ENCODE peak calls at places on chromosomes 11 and 22, in five cellular contexts. One of them, this sample, is unnamed.

GRCh38 chr22:37274380-37274862 is 7.9 kb upstream of the CYTH4 start:
- DNase-seq in colonic mucosa: peak; percentile 36
- DNase-seq in psoas muscle: peak; percentile 69
- DNase-seq in AG04449: no peak
- DNase-seq in kidney epithelial cell: no peak
- DNase-seq in this sample: no peak

GRCh38 chr11:68090706-68091105 is 30.5 kb downstream of the CHKA start:
- DNase-seq in colonic mucosa: peak; percentile 61
- DNase-seq in psoas muscle: no peak
- DNase-seq in AG04449: no peak
- DNase-seq in kidney epithelial cell: no peak
- DNase-seq in this sample: no peak

GRCh38 chr11:47923667-47924066 is 56.7 kb upstream of the PTPRJ start:
- DNase-seq in colonic mucosa: no peak
- DNase-seq in psoas muscle: peak; percentile 62
- DNase-seq in AG04449: no peak
- DNase-seq in kidney epithelial cell: no peak
- DNase-seq in this sample: no peak

GRCh38 chr11:85803920-85804319 is 7.0 kb downstream of the SYTL2 start:
- DNase-seq in colonic mucosa: no peak
- DNase-seq in psoas muscle: no peak
- DNase-seq in AG04449: no peak
- DNase-seq in kidney epithelial cell: no peak
- DNase-seq in this sample: no peak

GRCh38 chr11:26626346-26626745 is 54.3 kb upstream of the MUC15 start:
- DNase-seq in colonic mucosa: no peak
- DNase-seq in psoas muscle: no peak
- DNase-seq in AG04449: no peak
- DNase-seq in kidney epithelial cell: no peak
- DNase-seq in this sample: no peak

GRCh38 chr11:1735271-1735670 is 15.1 kb downstream of the IFITM10 start:
- DNase-seq in colonic mucosa: no peak
- DNase-seq in psoas muscle: no peak
- DNase-seq in AG04449: no peak
- DNase-seq in kidney epithelial cell: no peak
- DNase-seq in this sample: no peak

GRCh38 chr11:68043349-68044144 is 4.7 kb downstream of the TCIRG1 start:
- DNase-seq in colonic mucosa: no peak
- DNase-seq in psoas muscle: peak; percentile 63
- DNase-seq in AG04449: no peak
- DNase-seq in kidney epithelial cell: no peak
- DNase-seq in this sample: no peak

GRCh38 chr11:60855726-60856633 is at the start of gene PTGDR2:
- DNase-seq in colonic mucosa: peak; percentile 47
- DNase-seq in psoas muscle: peak; percentile 39
- DNase-seq in AG04449: no peak
- DNase-seq in kidney epithelial cell: no peak
- DNase-seq in this sample: no peak

GRCh38 chr11:18611196-18611595 is 11.6 kb downstream of the MISFA start:
- DNase-seq in colonic mucosa: no peak
- DNase-seq in psoas muscle: no peak
- DNase-seq in AG04449: no peak
- DNase-seq in kidney epithelial cell: no peak
- DNase-seq in this sample: no peak

GRCh38 chr11:59255281-59255680 is 42.6 kb upstream of the MPEG1 start:
- DNase-seq in colonic mucosa: no peak
- DNase-seq in psoas muscle: no peak
- DNase-seq in AG04449: no peak
- DNase-seq in kidney epithelial cell: no peak
- DNase-seq in this sample: no peak

GRCh38 chr11:122139595-122139866 is 23.5 kb upstream of the BLID start:
- DNase-seq in colonic mucosa: no peak
- DNase-seq in psoas muscle: no peak
- DNase-seq in AG04449: no peak
- DNase-seq in kidney epithelial cell: no peak
- DNase-seq in this sample: no peak

GRCh38 chr11:31802609-31802989 is 8.5 kb downstream of the PAX6 start:
- DNase-seq in colonic mucosa: no peak
- DNase-seq in psoas muscle: no peak
- DNase-seq in AG04449: no peak
- DNase-seq in kidney epithelial cell: no peak
- DNase-seq in this sample: no peak

GRCh38 chr11:102332611-102332994 is 14.4 kb upstream of the BIRC2 start:
- DNase-seq in colonic mucosa: no peak
- DNase-seq in psoas muscle: no peak
- DNase-seq in AG04449: no peak
- DNase-seq in kidney epithelial cell: no peak
- DNase-seq in this sample: no peak

GRCh38 chr22:19962909-19963806 is 21.5 kb upstream of the TXNRD2 start:
- DNase-seq in colonic mucosa: peak; percentile 96
- DNase-seq in psoas muscle: peak; percentile 46
- DNase-seq in AG04449: no peak
- DNase-seq in kidney epithelial cell: no peak
- DNase-seq in this sample: no peak

GRCh38 chr22:35561796-35562526 is 21.3 kb downstream of the RASD2 start:
- DNase-seq in colonic mucosa: no peak
- DNase-seq in psoas muscle: no peak
- DNase-seq in AG04449: no peak
- DNase-seq in kidney epithelial cell: peak; percentile 65
- DNase-seq in this sample: no peak

GRCh38 chr22:27312567-27313507 is 488.7 kb downstream of the MN1 start:
- DNase-seq in colonic mucosa: peak; percentile 19
- DNase-seq in psoas muscle: no peak
- DNase-seq in AG04449: no peak
- DNase-seq in kidney epithelial cell: no peak
- DNase-seq in this sample: no peak

GRCh38 chr22:20979243-20979809 is 2.8 kb upstream of the LZTR1 start:
- DNase-seq in colonic mucosa: peak; percentile 89
- DNase-seq in psoas muscle: peak; percentile 82
- DNase-seq in AG04449: no peak
- DNase-seq in kidney epithelial cell: peak; percentile 49
- DNase-seq in this sample: no peak

GRCh38 chr22:22418163-22418549 is 90.4 kb downstream of the ZNF280B start:
- DNase-seq in colonic mucosa: no peak
- DNase-seq in psoas muscle: no peak
- DNase-seq in AG04449: no peak
- DNase-seq in kidney epithelial cell: no peak
- DNase-seq in this sample: no peak

GRCh38 chr11:116164843-116165242 is 607.9 kb downstream of the BUD13 start:
- DNase-seq in colonic mucosa: no peak
- DNase-seq in psoas muscle: no peak
- DNase-seq in AG04449: no peak
- DNase-seq in kidney epithelial cell: no peak
- DNase-seq in this sample: no peak

GRCh38 chr11:93487032-93487483 is 56.1 kb downstream of the SMCO4 start:
- DNase-seq in colonic mucosa: no peak
- DNase-seq in psoas muscle: no peak
- DNase-seq in AG04449: no peak
- DNase-seq in kidney epithelial cell: no peak
- DNase-seq in this sample: no peak

GRCh38 chr22:35938226-35938625 is 90.4 kb downstream of the RBFOX2 start:
- DNase-seq in colonic mucosa: no peak
- DNase-seq in psoas muscle: no peak
- DNase-seq in AG04449: no peak
- DNase-seq in kidney epithelial cell: no peak
- DNase-seq in this sample: peak; percentile 25

DNA sequence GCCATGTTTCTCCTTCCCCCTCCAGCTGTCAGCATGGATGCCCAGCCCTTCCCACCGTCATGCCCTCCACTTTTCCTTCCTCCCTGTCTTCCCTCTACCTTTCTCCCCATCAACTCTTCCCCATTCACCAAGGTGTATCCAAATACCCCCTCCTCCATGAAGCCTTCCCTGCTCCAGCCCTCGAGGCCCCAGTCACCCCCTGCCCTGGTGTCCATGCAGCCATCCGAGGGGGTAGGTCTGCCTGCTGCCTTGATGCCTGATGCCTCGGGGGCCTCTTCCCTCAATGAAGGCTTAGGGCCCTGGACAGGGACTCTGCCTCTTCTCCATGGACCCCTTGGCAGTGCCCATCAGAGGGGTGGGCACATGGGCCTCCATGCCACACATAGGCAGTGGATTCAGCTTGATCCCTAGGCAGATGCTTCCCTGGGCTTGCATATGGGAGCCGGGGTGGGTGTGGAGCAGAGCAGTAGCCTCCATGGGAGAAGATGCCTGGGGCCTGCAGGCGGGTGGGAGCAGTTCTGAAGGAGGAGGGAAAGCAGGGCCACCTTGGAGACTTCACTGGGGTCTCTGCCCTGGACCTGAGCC is 795.8 kb downstream of the BRD1 start:
- DNase-seq in colonic mucosa: no peak
- DNase-seq in psoas muscle: peak; percentile 19
- DNase-seq in AG04449: no peak
- DNase-seq in kidney epithelial cell: no peak
- DNase-seq in this sample: no peak
- H3K4me3 ChIP-seq in colonic mucosa: no peak overlapping the region
- H3K4me3 ChIP-seq in psoas muscle: no peak overlapping the region
- H3K4me3 ChIP-seq in AG04449: no peak overlapping the region
- H3K4me3 ChIP-seq in kidney epithelial cell: no peak overlapping the region
- H3K4me3 ChIP-seq in this sample: no peak overlapping the region

GRCh38 chr22:39117585-39118191 is 20.6 kb downstream of the APOBEC3H start:
- DNase-seq in colonic mucosa: peak; percentile 70
- DNase-seq in psoas muscle: peak; percentile 17
- DNase-seq in AG04449: no peak
- DNase-seq in kidney epithelial cell: no peak
- DNase-seq in this sample: peak; percentile 4
- TF ChIP-seq CTCF in colonic mucosa: peak; percentile 43
- TF ChIP-seq CTCF in psoas muscle: peak; percentile 19
- TF ChIP-seq CTCF in AG04449: peak; percentile 38
- TF ChIP-seq CTCF in kidney epithelial cell: peak; percentile 47
- TF ChIP-seq CTCF in this sample: peak; percentile 54

DNA sequence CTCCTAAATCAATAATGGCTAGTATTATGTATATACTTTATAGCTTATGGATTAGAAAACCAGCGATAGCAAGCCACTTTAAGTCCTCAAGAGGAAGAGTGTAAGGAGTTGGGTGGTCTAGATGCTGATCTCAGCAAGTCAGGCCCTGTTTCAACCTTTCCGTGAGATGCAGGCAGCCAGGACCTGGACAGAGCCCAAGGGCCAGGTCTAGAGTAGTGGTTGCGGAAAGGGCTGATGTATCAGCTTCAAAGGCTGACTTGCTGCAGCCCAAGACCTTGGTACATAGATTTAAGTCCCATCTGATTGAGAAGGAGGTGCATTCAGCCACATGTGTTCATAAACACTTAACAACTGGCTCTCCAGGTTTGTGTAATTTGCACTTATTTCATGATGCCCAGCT is 33.4 kb downstream of the FLI1 start:
- DNase-seq in colonic mucosa: no peak
- DNase-seq in psoas muscle: no peak
- DNase-seq in AG04449: no peak
- DNase-seq in kidney epithelial cell: no peak
- DNase-seq in this sample: no peak
- H3K4me3 ChIP-seq in colonic mucosa: no peak overlapping the region
- H3K4me3 ChIP-seq in psoas muscle: no peak overlapping the region
- H3K4me3 ChIP-seq in AG04449: no peak overlapping the region
- H3K4me3 ChIP-seq in kidney epithelial cell: no peak overlapping the region
- H3K4me3 ChIP-seq in this sample: no peak overlapping the region

GRCh38 chr11:126545057-126545555 is 189.6 kb downstream of the ST3GAL4 start:
- DNase-seq in colonic mucosa: no peak
- DNase-seq in psoas muscle: no peak
- DNase-seq in AG04449: no peak
- DNase-seq in kidney epithelial cell: no peak
- DNase-seq in this sample: no peak

GRCh38 chr11:126543691-126544090 is 188.2 kb downstream of the ST3GAL4 start:
- DNase-seq in colonic mucosa: no peak
- DNase-seq in psoas muscle: no peak
- DNase-seq in AG04449: no peak
- DNase-seq in kidney epithelial cell: no peak
- DNase-seq in this sample: no peak

GRCh38 chr11:126542621-126543020 is 187.1 kb downstream of the ST3GAL4 start:
- DNase-seq in colonic mucosa: no peak
- DNase-seq in psoas muscle: no peak
- DNase-seq in AG04449: no peak
- DNase-seq in kidney epithelial cell: no peak
- DNase-seq in this sample: no peak

GRCh38 chr11:126546191-126546590 is 190.7 kb downstream of the ST3GAL4 start:
- DNase-seq in colonic mucosa: no peak
- DNase-seq in psoas muscle: no peak
- DNase-seq in AG04449: no peak
- DNase-seq in kidney epithelial cell: no peak
- DNase-seq in this sample: no peak

GRCh38 chr11:126544311-126545056 is 189.0 kb downstream of the ST3GAL4 start:
- DNase-seq in colonic mucosa: peak; percentile 25
- DNase-seq in psoas muscle: no peak
- DNase-seq in AG04449: no peak
- DNase-seq in kidney epithelial cell: peak; percentile 19
- DNase-seq in this sample: no peak
- TF ChIP-seq CTCF in colonic mucosa: no peak
- TF ChIP-seq CTCF in psoas muscle: no peak
- TF ChIP-seq CTCF in AG04449: no peak
- TF ChIP-seq CTCF in kidney epithelial cell: no peak
- TF ChIP-seq CTCF in this sample: no peak

GRCh38 chr22:46593211-46593676 is 26.9 kb upstream of the GRAMD4 start:
- DNase-seq in colonic mucosa: no peak
- DNase-seq in psoas muscle: no peak
- DNase-seq in AG04449: no peak
- DNase-seq in kidney epithelial cell: no peak
- DNase-seq in this sample: no peak
- H3K4me3 ChIP-seq in colonic mucosa: no peak overlapping the region
- H3K4me3 ChIP-seq in psoas muscle: no peak overlapping the region
- H3K4me3 ChIP-seq in AG04449: no peak overlapping the region
- H3K4me3 ChIP-seq in kidney epithelial cell: no peak overlapping the region
- H3K4me3 ChIP-seq in this sample: no peak overlapping the region

This sample was measured in AG09309.